ENCODE peak calls at places on chromosomes 12 and 14, in four cellular contexts. C is IMR-90, B is MM.1S, J is endothelial cell of umbilical vein. M is an unnamed sample.

GRCh38 chr12:2960996-2961616 is 1.9 kb downstream of the TEAD4 start:
- DNase-seq in C (peak; percentile 18), B (no peak), J (peak; percentile 48), M (peak; percentile 12)

GRCh38 chr14:38127784-38128183 is 79.9 kb upstream of the SSTR1 start:
- DNase-seq in C (peak; percentile 47), B (no peak), J (no peak), M (no peak)

GRCh38 chr12:15532364-15532977 is 210.2 kb downstream of the PTPRO start:
- DNase-seq in C (peak; percentile 77), B (peak; percentile 64), J (peak; percentile 41), M (peak; percentile 77)

GRCh38 chr12:47797432-47797831 is 22.3 kb downstream of the HDAC7 start:
- DNase-seq in C (no peak), B (no peak), J (no peak), M (peak; percentile 20)

GRCh38 chr12:112482734-112483133 is 64.0 kb downstream of the PTPN11 start:
- DNase-seq in C (no peak), B (no peak), J (no peak), M (no peak)

GRCh38 chr12:101097829-101098580 is 112.0 kb downstream of the SLC5A8 start:
- DNase-seq in C (no peak), B (no peak), J (no peak), M (no peak)

GRCh38 chr14:91243098-91243483 is 1.4 kb downstream of the GPR68 start:
- DNase-seq in C (no peak), B (no peak), J (no peak), M (no peak)

GRCh38 chr12:1527789-1528188 is 66.6 kb downstream of the FBXL14 start:
- DNase-seq in C (peak; percentile 92), B (no peak), J (no peak), M (peak; percentile 66)

GRCh38 chr12:132545955-132546354 is 56.0 kb downstream of the FBRSL1 start:
- DNase-seq in C (no peak), B (no peak), J (no peak), M (no peak)

GRCh38 chr12:79936670-79937069 is 1.8 kb upstream of the PPP1R12A start:
- DNase-seq in C (no peak), B (no peak), J (peak; percentile 43), M (no peak)

GRCh38 chr12:58026892-58027891 is 85.8 kb downstream of the ATP23 start:
- DNase-seq in C (no peak), B (no peak), J (no peak), M (no peak)

GRCh38 chr12:121214171-121214777 is 4.3 kb downstream of the P2RX4 start:
- DNase-seq in C (peak; percentile 42), B (no peak), J (peak; percentile 29), M (no peak)

GRCh38 chr12:12735301-12735700 is 18.1 kb downstream of the CDKN1B start:
- DNase-seq in C (no peak), B (no peak), J (peak; percentile 14), M (no peak)

GRCh38 chr14:105204931-105205717 is 24.0 kb upstream of the NUDT14 start:
- DNase-seq in C (no peak), B (no peak), J (no peak), M (no peak)

GRCh38 chr14:105999361-106000028 is 473.1 kb downstream of the TMEM121 start:
- DNase-seq in C (no peak), B (no peak), J (no peak), M (no peak)

GRCh38 chr14:49977126-49977841 is 84.4 kb downstream of the ARF6 start:
- DNase-seq in C (no peak), B (no peak), J (peak; percentile 27), M (no peak)

GRCh38 chr14:92645841-92646478 is 102.5 kb downstream of the LGMN start:
- DNase-seq in C (peak; percentile 92), B (no peak), J (no peak), M (peak; percentile 77)

GRCh38 chr12:106954462-106955376 is 988 bp upstream of the TMEM263 start:
- DNase-seq in C (peak; percentile 29), B (peak; percentile 19), J (peak; percentile 66), M (no peak)

GRCh38 chr12:17334784-17335183 is 728.8 kb upstream of the LMO3 start:
- DNase-seq in C (no peak), B (no peak), J (no peak), M (peak; percentile 60)

GRCh38 chr12:30952036-30952435 is 25.5 kb downstream of the TSPAN11 start:
- DNase-seq in C (no peak), B (no peak), J (no peak), M (no peak)

GRCh38 chr14:92692822-92693226 is 55.6 kb downstream of the LGMN start:
- DNase-seq in C (peak; percentile 29), B (peak; percentile 16), J (peak; percentile 67), M (peak; percentile 60)

GRCh38 chr14:20176330-20176729 is 14.4 kb upstream of the OR11G2 start:
- DNase-seq in C (no peak), B (no peak), J (no peak), M (no peak)
- H3K4me2 ChIP-seq in C (no peak overlapping the region), B (no peak overlapping the region), J (no peak overlapping the region), M (no peak overlapping the region)

GRCh38 chr12:51326762-51327439 is 2.9 kb upstream of the BIN2 start:
- DNase-seq in C (peak; percentile 49), B (peak; percentile 81), J (peak; percentile 26), M (peak; percentile 36)

GRCh38 chr12:51328587-51328986 is 4.6 kb upstream of the BIN2 start:
- DNase-seq in C (no peak), B (no peak), J (no peak), M (no peak)

GRCh38 chr12:51333536-51333935 is 9.6 kb upstream of the BIN2 start:
- DNase-seq in C (no peak), B (no peak), J (no peak), M (no peak)

GRCh38 chr12:51329742-51330141 is 5.8 kb upstream of the BIN2 start:
- DNase-seq in C (no peak), B (no peak), J (no peak), M (no peak)

DNA sequence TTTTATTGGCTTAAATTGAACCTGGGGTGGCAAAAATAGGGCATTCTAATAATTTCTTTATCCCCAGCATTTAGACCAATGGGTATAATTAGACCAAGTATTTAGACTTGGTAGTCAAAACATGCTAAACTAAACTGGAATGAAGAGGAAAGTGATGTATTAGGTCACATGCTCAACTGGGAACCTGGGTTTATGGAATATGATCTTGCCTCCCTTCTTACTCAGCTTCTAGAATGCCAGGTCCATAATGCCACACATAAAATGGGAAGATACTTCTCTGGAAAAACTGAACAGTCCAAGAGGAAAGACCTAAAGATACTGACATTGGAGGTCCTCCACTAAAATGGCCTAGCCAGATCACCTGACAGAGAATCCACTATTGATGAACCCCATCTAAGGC is 6.2 kb upstream of the BIN2 start:
- DNase-seq in C (peak; percentile 37), B (no peak), J (no peak), M (no peak)
- H3K4me2 ChIP-seq in C (no peak overlapping the region), B (peak overlapping the region; percentile 35), J (no peak overlapping the region), M (no peak overlapping the region)

GRCh38 chr14:54353266-54353665 is 43.5 kb upstream of the CDKN3 start:
- DNase-seq in C (no peak), B (no peak), J (no peak), M (no peak)

GRCh38 chr14:54355698-54356097 is 41.1 kb upstream of the CDKN3 start:
- DNase-seq in C (no peak), B (no peak), J (no peak), M (peak; percentile 98)

GRCh38 chr14:54354968-54355641 is 41.7 kb upstream of the CDKN3 start:
- DNase-seq in C (no peak), B (no peak), J (no peak), M (peak; percentile 64)

GRCh38 chr14:54354096-54354495 is 42.7 kb upstream of the CDKN3 start:
- DNase-seq in C (no peak), B (no peak), J (no peak), M (peak; percentile 72)

GRCh38 chr14:54353694-54354093 is 43.1 kb upstream of the CDKN3 start:
- DNase-seq in C (no peak), B (no peak), J (no peak), M (no peak)
- H3K4me2 ChIP-seq in C (no peak overlapping the region), B (no peak overlapping the region), J (no peak overlapping the region), M (no peak overlapping the region)

GRCh38 chr12:117473856-117474255 is 112.4 kb upstream of the NOS1 start:
- DNase-seq in C (no peak), B (no peak), J (peak; percentile 60), M (no peak)
- H3K4me2 ChIP-seq in C (no peak overlapping the region), B (no peak overlapping the region), J (no peak overlapping the region), M (no peak overlapping the region)

GRCh38 chr12:108699955-108700563 is 31.3 kb downstream of the CORO1C start:
- DNase-seq in C (peak; percentile 64), B (no peak), J (peak; percentile 94), M (no peak)

GRCh38 chr12:108697905-108698304 is 33.4 kb downstream of the CORO1C start:
- DNase-seq in C (no peak), B (no peak), J (no peak), M (no peak)

GRCh38 chr12:108696111-108696995 is 35.0 kb downstream of the CORO1C start:
- DNase-seq in C (peak; percentile 100), B (no peak), J (no peak), M (peak; percentile 96)

GRCh38 chr12:108694812-108695278 is 36.5 kb downstream of the CORO1C start:
- DNase-seq in C (peak; percentile 74), B (no peak), J (peak; percentile 53), M (peak; percentile 69)

GRCh38 chr12:108696996-108697290 is 34.4 kb downstream of the CORO1C start:
- DNase-seq in C (no peak), B (no peak), J (no peak), M (no peak)
- H3K4me2 ChIP-seq in C (peak overlapping the region; percentile 59), B (no peak overlapping the region), J (no peak overlapping the region), M (peak overlapping the region; percentile 49)

DNA sequence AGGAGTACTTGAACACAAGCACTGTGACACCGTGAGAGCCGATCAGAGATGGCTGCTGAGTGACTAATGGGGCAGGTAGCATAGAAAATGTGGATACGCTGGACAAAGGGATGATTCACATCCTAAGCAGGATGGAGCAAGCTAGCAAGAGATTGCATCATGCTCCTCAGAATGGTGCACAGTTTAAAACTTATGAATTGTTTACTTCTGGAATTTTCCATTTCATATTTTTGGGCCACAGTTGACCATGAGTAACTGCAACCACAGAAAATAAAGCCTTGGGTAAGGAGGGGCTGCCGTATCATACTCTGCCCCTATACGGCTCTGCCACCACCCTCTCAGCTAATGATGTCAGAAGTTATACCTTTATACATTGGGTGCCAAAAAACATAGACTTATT is 23.3 kb upstream of the MARK3 start:
- DNase-seq in C (peak; percentile 99), B (no peak), J (peak; percentile 90), M (peak; percentile 97)
- H3K4me2 ChIP-seq in C (peak overlapping the region; percentile 56), B (no peak overlapping the region), J (peak overlapping the region; percentile 11), M (peak overlapping the region; percentile 45)

GRCh38 chr14:81323094-81323493 is 77.0 kb downstream of the STON2 start:
- DNase-seq in C (no peak), B (no peak), J (no peak), M (no peak)
- H3K4me2 ChIP-seq in C (no peak overlapping the region), B (no peak overlapping the region), J (no peak overlapping the region), M (peak overlapping the region; percentile 86)

M was measured in PC-3.